ENCODE peak calls at places on chromosomes 13 and 19, in ten cellular contexts. A is activated T-cell treated with anti-CD3 and anti-CD28 coated beads for 1 hour; L is nephron progenitor cell; J is HTR-8/SVneo; M is activated gamma-delta T cell treated with Interleukin-2 at 50 U/mL for 16 hours; Z is stimulated activated CD8-positive, alpha-beta memory T cell treated with anti-CD3 and anti-CD28 coated beads, Interleukin-7, amount 100 ng/mL, for 1 hour; R is activated CD8-positive, alpha-beta T cell treated with anti-CD3 and anti-CD28 coated beads for 36 hours; H is T-helper 1 cell; B is activated CD4-positive, CD25-positive, alpha-beta regulatory T cell; P is left colon. F is an unnamed sample.
A peak's percentile ranks its signal among the peaks of the same experiment; 100 is the strongest.

GRCh38 chr19:51398096-51398704 is 7.8 kb upstream of the C19orf84 start:
- DNase-seq in Z (no peak), L (no peak), A (no peak), P (no peak), R (no peak), J (peak; percentile 31), M (no peak), B (no peak), H (peak; percentile 33), F (no peak)

GRCh38 chr13:26880741-26881140 is 120.2 kb upstream of the GPR12 start:
- DNase-seq in A (no peak), M (no peak), H (no peak), J (no peak), L (no peak), R (no peak), Z (no peak), B (no peak), P (no peak), F (no peak)

GRCh38 chr13:86581711-86582110 is 782.5 kb upstream of the SLITRK6 start:
- DNase-seq in L (no peak), J (no peak), B (no peak), M (no peak), R (no peak), P (no peak), H (no peak), A (no peak), Z (no peak), F (no peak)

GRCh38 chr13:99086869-99087129 is 108.9 kb upstream of the DOCK9 start:
- DNase-seq in M (peak; percentile 29), J (no peak), P (peak; percentile 63), A (peak; percentile 30), Z (no peak), H (peak; percentile 49), R (peak; percentile 55), B (peak; percentile 30), L (no peak), F (no peak)

GRCh38 chr19:49863935-49864320 is 3.4 kb downstream of the PNKP start:
- DNase-seq in J (no peak), P (peak; percentile 7), H (no peak), B (no peak), M (no peak), Z (no peak), R (no peak), A (no peak), L (no peak), F (no peak)

GRCh38 chr13:24251525-24251924 is 57.9 kb upstream of the C1QTNF9 start:
- DNase-seq in H (peak; percentile 96), Z (peak; percentile 53), L (no peak), J (no peak), P (no peak), M (peak; percentile 83), A (peak; percentile 67), R (peak; percentile 92), B (peak; percentile 69), F (no peak)

GRCh38 chr13:91805605-91806004 is 407.2 kb downstream of the GPC5 start:
- DNase-seq in R (no peak), P (no peak), Z (no peak), J (no peak), A (no peak), L (no peak), M (no peak), B (no peak), H (no peak), F (no peak)

GRCh38 chr19:55253842-55254624 is 4.8 kb downstream of the PPP6R1 start:
- DNase-seq in R (peak; percentile 81), H (peak; percentile 84), B (peak; percentile 41), L (no peak), P (peak; percentile 54), M (peak; percentile 65), J (no peak), Z (peak; percentile 37), A (peak; percentile 48), F (no peak)

GRCh38 chr13:96025283-96025682 is 27.9 kb downstream of the UGGT2 start:
- DNase-seq in Z (no peak), R (no peak), L (no peak), A (no peak), P (no peak), J (no peak), H (no peak), B (no peak), M (no peak), F (no peak)

GRCh38 chr19:55113570-55114039 is 3.8 kb downstream of the PPP1R12C start:
- DNase-seq in J (peak; percentile 45), H (no peak), P (peak; percentile 62), B (no peak), R (no peak), A (no peak), M (no peak), Z (no peak), L (peak; percentile 82), F (no peak)

GRCh38 chr19:10505583-10506229 is 2.5 kb upstream of the KEAP1 start:
- DNase-seq in R (peak; percentile 93), P (peak; percentile 86), M (peak; percentile 85), B (peak; percentile 60), J (peak; percentile 51), L (peak; percentile 77), H (peak; percentile 80), A (peak; percentile 78), Z (peak; percentile 73), F (no peak)

GRCh38 chr13:36258831-36259230 is 38.8 kb downstream of the CCDC169 start:
- DNase-seq in B (no peak), H (no peak), A (no peak), J (no peak), P (no peak), L (no peak), Z (no peak), M (no peak), R (no peak), F (no peak)

GRCh38 chr13:60654405-60654804 is 257.4 kb downstream of the TDRD3 start:
- DNase-seq in L (peak; percentile 12), M (no peak), B (no peak), R (no peak), J (peak; percentile 1), A (no peak), Z (no peak), H (no peak), P (peak; percentile 21), F (no peak)

GRCh38 chr13:93169980-93170379 is 56.6 kb upstream of the GPC6 start:
- DNase-seq in L (no peak), P (no peak), A (no peak), R (no peak), Z (no peak), J (no peak), H (no peak), M (no peak), B (no peak), F (no peak)

GRCh38 chr19:38304866-38305429 is 897 bp downstream of the C19orf33 start:
- DNase-seq in J (no peak), L (peak; percentile 75), P (peak; percentile 94), R (no peak), Z (no peak), A (no peak), M (no peak), H (no peak), B (no peak), F (no peak)

GRCh38 chr19:7787141-7787540 is 24.1 kb downstream of the CLEC4M start:
- DNase-seq in Z (no peak), R (no peak), J (no peak), P (no peak), H (no peak), B (no peak), L (no peak), M (no peak), A (no peak), F (no peak)

GRCh38 chr13:32314968-32315254 is 252 bp downstream of the ZAR1L start:
- DNase-seq in M (peak; percentile 66), R (peak; percentile 89), B (peak; percentile 8), A (peak; percentile 37), L (no peak), P (no peak), Z (peak; percentile 35), H (peak; percentile 68), J (no peak), F (no peak)

GRCh38 chr13:79625517-79625916 is 144.6 kb downstream of the NDFIP2 start:
- DNase-seq in M (no peak), H (no peak), Z (no peak), P (no peak), L (no peak), J (no peak), R (no peak), A (no peak), B (no peak), F (no peak)